ENCODE peak calls at places on chromosomes 13 and 19, in seven cellular contexts. P is GM23248, L is neural progenitor cell, V is PC-3, Q is HCT116, Z is hepatocyte, O is MM.1S. C is an unnamed sample.
A peak's percentile ranks its signal among the peaks of the same experiment; 100 is the strongest.

GRCh38 chr13:34349091-34349722 is 531.3 kb downstream of the RFC3 start:
- DNase-seq in P (peak; percentile 95), L (no peak), V (peak; percentile 92), Q (no peak), Z (peak; percentile 40), O (no peak), C (no peak)

GRCh38 chr19:10836478-10837325 is 690 bp upstream of the TMED1 start:
- DNase-seq in P (peak; percentile 91), L (no peak), V (no peak), Q (peak; percentile 85), Z (peak; percentile 91), O (peak; percentile 88), C (peak; percentile 83)

GRCh38 chr19:31223805-31224534 is 125.3 kb downstream of the TSHZ3 start:
- DNase-seq in P (peak; percentile 98), L (no peak), V (no peak), Q (no peak), Z (peak; percentile 8), O (no peak), C (no peak)

GRCh38 chr19:42407816-42408175 is 17.7 kb upstream of the CNFN start:
- DNase-seq in P (no peak), L (no peak), V (no peak), Q (no peak), Z (no peak), O (no peak), C (no peak)

GRCh38 chr13:28754698-28755545 is 36.2 kb upstream of the SLC46A3 start:
- DNase-seq in P (peak; percentile 26), L (no peak), V (peak; percentile 44), Q (peak; percentile 19), Z (peak; percentile 46), O (no peak), C (peak; percentile 71)

GRCh38 chr19:34678085-34678412 is 571 bp downstream of the ZNF302 start:
- DNase-seq in P (no peak), L (no peak), V (no peak), Q (no peak), Z (no peak), O (no peak), C (no peak)

GRCh38 chr19:18349524-18350128 is 9.2 kb downstream of the PGPEP1 start:
- DNase-seq in P (peak; percentile 82), L (peak; percentile 49), V (peak; percentile 79), Q (no peak), Z (peak; percentile 71), O (no peak), C (peak; percentile 79)

GRCh38 chr13:65292488-65292901 is 1937.6 kb downstream of the PCDH9 start:
- DNase-seq in P (peak; percentile 8), L (peak; percentile 40), V (peak; percentile 25), Q (no peak), Z (peak; percentile 74), O (no peak), C (peak; percentile 13)

GRCh38 chr19:33194884-33195710 is 967 bp downstream of the LRP3 start:
- DNase-seq in P (peak; percentile 70), L (peak; percentile 59), V (peak; percentile 13), Q (no peak), Z (peak; percentile 61), O (no peak), C (peak; percentile 58)

GRCh38 chr19:16066611-16067104 is 9.6 kb upstream of the TPM4 start:
- DNase-seq in P (peak; percentile 60), L (no peak), V (peak; percentile 80), Q (peak; percentile 80), Z (no peak), O (peak; percentile 63), C (no peak)

GRCh38 chr19:17757125-17757524 is 5.8 kb downstream of the FCHO1 start:
- DNase-seq in P (peak; percentile 63), L (no peak), V (peak; percentile 79), Q (no peak), Z (peak; percentile 51), O (no peak), C (no peak)

DNA sequence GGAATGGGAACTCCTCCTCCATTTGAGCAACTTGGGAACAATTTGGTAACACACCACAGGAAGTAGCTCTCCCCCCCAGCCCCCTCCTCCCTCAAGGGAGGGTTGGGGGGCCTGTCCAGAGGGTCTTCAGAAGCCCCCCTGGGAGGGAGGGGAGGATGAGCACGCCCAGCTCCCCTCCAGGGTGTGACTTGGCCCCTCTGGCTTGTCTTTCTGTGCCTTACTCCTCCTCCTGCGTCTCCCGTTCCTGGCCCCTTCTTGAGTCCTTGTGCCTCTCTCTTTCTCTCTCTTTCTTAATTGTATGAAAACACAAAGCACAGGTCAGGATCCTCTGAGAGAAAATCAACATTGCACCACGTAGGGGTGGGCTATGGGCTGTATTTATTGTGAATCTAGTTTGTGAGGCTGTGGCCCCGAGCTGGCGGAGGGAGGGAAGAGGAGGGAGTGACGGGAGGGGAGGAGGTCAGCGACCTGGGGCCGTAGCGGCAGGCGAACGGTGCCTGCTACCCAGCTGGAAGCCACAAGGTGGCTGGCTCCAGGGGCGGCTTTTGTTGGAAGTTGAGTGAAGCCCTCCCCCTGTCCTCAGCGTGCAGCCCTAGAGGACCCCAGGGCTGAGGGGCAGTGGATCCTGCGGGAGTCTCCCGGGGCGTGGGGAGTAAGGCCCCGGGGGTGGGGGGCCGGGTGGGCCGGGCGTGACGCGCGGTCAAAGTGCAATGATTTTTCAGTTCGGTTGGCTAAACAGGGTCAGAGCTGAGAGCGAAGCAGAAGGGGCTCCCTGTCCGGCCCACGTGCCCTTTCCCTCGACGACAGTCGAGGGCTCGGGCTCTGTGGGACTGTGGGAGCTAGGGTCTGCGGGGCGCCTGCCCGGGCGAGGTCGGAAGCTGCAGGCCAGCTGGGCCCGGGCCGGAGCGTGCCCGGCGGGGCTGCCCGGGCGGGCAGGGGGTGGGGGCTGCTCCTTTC is 6.4 kb downstream of the LYL1 start:
- DNase-seq in P (no peak), L (peak; percentile 90), V (peak; percentile 46), Q (no peak), Z (peak; percentile 65), O (no peak), C (peak; percentile 90)
- TF ChIP-seq EZH2 in P (no peak), L (no peak), V (no peak), Q (no peak), Z (peak; percentile 26), O (no peak), C (no peak)

GRCh38 chr19:3224346-3225325 is at the start of gene CELF5:
- DNase-seq in P (peak; percentile 73), L (peak; percentile 91), V (peak; percentile 30), Q (no peak), Z (peak; percentile 80), O (peak; percentile 37), C (peak; percentile 75)
- TF ChIP-seq EZH2phosphoT487 in P (no peak), L (no peak), V (no peak), Q (no peak), Z (no peak), O (no peak), C (no peak)

DNA sequence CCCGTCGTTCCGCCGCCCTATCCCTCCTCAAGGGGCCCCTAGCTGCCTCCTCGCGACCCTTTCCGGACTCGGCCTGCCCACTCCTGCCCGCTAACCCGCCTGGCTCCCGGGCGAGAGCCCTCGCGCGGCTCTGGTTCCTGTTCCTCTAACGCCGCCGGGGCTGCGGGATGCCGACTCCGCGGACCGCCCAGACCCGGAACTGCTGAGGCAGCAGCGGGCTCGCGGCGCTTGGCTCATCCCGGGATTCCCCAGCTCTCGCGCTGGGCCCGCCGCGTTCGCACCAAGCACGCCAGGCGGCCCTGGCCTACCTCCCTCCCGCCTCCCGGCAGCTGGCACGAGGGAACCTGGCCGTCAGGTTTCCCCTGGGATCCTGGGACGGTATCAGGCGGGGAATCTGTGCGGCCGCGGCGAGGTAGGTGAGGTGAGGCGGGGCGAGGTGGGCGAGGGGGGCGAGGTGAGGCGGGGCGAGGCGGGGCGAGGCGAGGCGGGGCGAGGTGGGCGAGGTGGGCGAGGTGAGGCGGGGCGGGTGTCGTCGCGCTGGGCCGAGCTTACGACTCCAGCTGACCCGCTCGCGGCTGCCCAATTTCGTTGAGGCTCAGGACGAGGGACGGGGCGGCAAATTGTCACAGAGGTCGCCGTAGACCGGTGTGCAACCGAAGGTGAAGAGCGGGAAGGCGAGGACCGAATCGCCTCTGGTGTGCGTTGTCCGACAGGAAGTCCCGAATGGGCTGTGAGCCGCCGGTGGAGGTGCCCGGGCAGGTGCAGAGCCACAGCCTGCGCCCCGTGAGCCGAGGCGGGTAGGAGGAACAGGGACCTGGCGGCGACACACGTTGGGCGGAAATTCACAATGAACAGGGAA is at the start of the genes CCDC122 and LACC1:
- DNase-seq in P (peak; percentile 96), L (peak; percentile 90), V (peak; percentile 70), Q (no peak), Z (peak; percentile 94), O (peak; percentile 60), C (peak; percentile 87)
- TF ChIP-seq EZH2 in P (no peak), L (peak; percentile 58), V (no peak), Q (no peak), Z (no peak), O (no peak), C (no peak)

DNA sequence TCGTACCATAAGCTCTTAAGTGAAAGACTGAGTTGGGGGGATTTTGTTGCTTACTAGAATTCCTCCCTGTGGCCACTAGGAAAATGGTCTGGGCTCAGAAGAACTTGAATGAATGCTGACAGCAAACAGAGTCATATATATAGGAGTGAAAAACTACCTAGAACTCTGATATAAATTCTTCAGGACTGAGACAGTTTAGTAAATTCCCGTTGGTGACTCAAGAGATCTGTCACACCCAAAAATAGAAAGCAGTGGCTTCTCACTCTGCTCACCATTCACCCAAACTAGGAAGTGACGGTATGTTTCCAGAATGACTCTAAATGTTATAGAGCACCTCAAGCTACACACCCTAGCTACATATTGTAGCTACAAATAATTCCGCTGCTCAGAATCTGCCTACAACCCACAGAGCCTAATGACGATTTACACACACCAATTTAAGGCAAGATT is 116.2 kb downstream of the TBC1D4 start:
- DNase-seq in P (peak; percentile 94), L (no peak), V (peak; percentile 92), Q (peak; percentile 80), Z (no peak), O (no peak), C (peak; percentile 39)
- TF ChIP-seq EZH2phosphoT487 in P (no peak), L (no peak), V (no peak), Q (no peak), Z (no peak), O (no peak), C (no peak)

GRCh38 chr13:99974939-99975561 is 3.5 kb upstream of the ZIC5 start:
- DNase-seq in P (no peak), L (peak; percentile 53), V (no peak), Q (no peak), Z (no peak), O (no peak), C (peak; percentile 76)
- TF ChIP-seq EZH2 in P (no peak), L (peak; percentile 4), V (no peak), Q (no peak), Z (peak; percentile 19), O (no peak), C (no peak)

GRCh38 chr19:1455002-1455335 is 5.0 kb downstream of the APC2 start:
- DNase-seq in P (no peak), L (no peak), V (peak; percentile 49), Q (no peak), Z (no peak), O (peak; percentile 70), C (no peak)
- TF ChIP-seq EZH2phosphoT487 in P (no peak), L (no peak), V (no peak), Q (no peak), Z (no peak), O (no peak), C (no peak)

C was measured in GM23338.